ENCODE peak calls at places on chromosomes 1 and 21, in six cellular contexts. Q is lower lobe of right lung; K is GM06990; J is CD8-positive, alpha-beta T cell; U is fibroblast of villous mesenchyme; O is CD8-positive, alpha-beta memory T cell. M is an unnamed sample.

GRCh38 chr1:161801955-161802354 is 35.8 kb downstream of the ATF6 start:
- DNase-seq in Q (no peak), K (no peak), J (no peak), U (no peak), O (no peak), M (no peak)

GRCh38 chr1:96804649-96805048 is 83.1 kb downstream of the PTBP2 start:
- DNase-seq in Q (no peak), K (no peak), J (no peak), U (peak; percentile 4), O (no peak), M (no peak)

GRCh38 chr1:213531369-213532310 is 456.1 kb upstream of the PROX1 start:
- DNase-seq in Q (no peak), K (no peak), J (no peak), U (no peak), O (no peak), M (no peak)

GRCh38 chr1:79899914-79900313 is 893.4 kb upstream of the ADGRL4 start:
- DNase-seq in Q (no peak), K (no peak), J (no peak), U (peak; percentile 57), O (no peak), M (peak; percentile 91)

GRCh38 chr21:38487906-38488639 is 10.2 kb downstream of the ERG start:
- DNase-seq in Q (no peak), K (no peak), J (no peak), U (no peak), O (no peak), M (no peak)

GRCh38 chr21:46111193-46111571 is 13.3 kb downstream of the COL6A2 start:
- DNase-seq in Q (no peak), K (no peak), J (no peak), U (no peak), O (peak; percentile 0), M (no peak)

GRCh38 chr1:5754079-5754431 is 238.2 kb downstream of the NPHP4 start:
- DNase-seq in Q (no peak), K (no peak), J (no peak), U (no peak), O (no peak), M (no peak)

GRCh38 chr21:31558839-31559367 is 100.6 kb upstream of the SOD1 start:
- DNase-seq in Q (peak; percentile 77), K (peak; percentile 84), J (peak; percentile 90), U (peak; percentile 60), O (peak; percentile 79), M (peak; percentile 98)

GRCh38 chr1:175262646-175263045 is 70.1 kb upstream of the KIAA0040 start:
- DNase-seq in Q (no peak), K (no peak), J (no peak), U (peak; percentile 6), O (no peak), M (peak; percentile 13)

GRCh38 chr1:88867743-88868521 is 23.4 kb downstream of the GTF2B start:
- DNase-seq in Q (no peak), K (peak; percentile 13), J (no peak), U (peak; percentile 83), O (no peak), M (peak; percentile 78)

GRCh38 chr1:161180643-161181042 is 3.3 kb upstream of the B4GALT3 start:
- DNase-seq in Q (no peak), K (no peak), J (no peak), U (peak; percentile 37), O (no peak), M (peak; percentile 54)

GRCh38 chr1:236688705-236689104 is 2.4 kb downstream of the ACTN2 start:
- DNase-seq in Q (no peak), K (no peak), J (no peak), U (no peak), O (no peak), M (no peak)

GRCh38 chr1:236685205-236685916 is 938 bp upstream of the ACTN2 start:
- DNase-seq in Q (no peak), K (no peak), J (no peak), U (no peak), O (no peak), M (no peak)

GRCh38 chr1:236685917-236686814 is at the start of gene ACTN2:
- DNase-seq in Q (peak; percentile 61), K (peak; percentile 38), J (peak; percentile 41), U (peak; percentile 37), O (peak; percentile 33), M (peak; percentile 15)

GRCh38 chr1:236686815-236687160 is 489 bp downstream of the ACTN2 start:
- DNase-seq in Q (no peak), K (no peak), J (no peak), U (no peak), O (no peak), M (no peak)

DNA sequence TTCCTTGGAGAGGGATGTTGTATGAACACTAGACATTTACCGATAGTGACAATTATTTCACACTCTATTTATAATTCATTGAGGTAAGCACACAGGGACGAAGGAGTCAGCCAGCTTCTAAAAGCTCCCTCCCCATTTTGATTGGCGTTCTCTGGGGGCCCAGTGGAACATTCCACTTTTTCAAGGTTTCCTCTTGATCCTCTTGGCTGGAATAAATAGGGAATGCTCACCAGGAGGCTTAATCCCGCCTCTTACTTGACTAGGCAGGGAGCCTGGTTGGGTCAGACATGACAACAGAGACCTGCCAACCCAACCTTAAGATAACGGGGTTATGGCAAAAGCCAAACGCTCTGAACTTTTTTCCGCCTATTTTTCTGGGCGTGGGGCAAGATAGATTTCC is 974 bp downstream of the ACTN2 start:
- DNase-seq in Q (no peak), K (no peak), J (no peak), U (no peak), O (no peak), M (no peak)
- H3K4me3 ChIP-seq in Q (peak overlapping the region; percentile 58), K (no peak overlapping the region), J (peak overlapping the region; percentile 47), U (no peak overlapping the region), O (no peak overlapping the region), M (no peak overlapping the region)

GRCh38 chr1:182700351-182700709 is 15.9 kb upstream of the RGS8 start:
- DNase-seq in Q (no peak), K (no peak), J (no peak), U (no peak), O (no peak), M (no peak)
- H3K4me3 ChIP-seq in Q (no peak overlapping the region), K (no peak overlapping the region), J (no peak overlapping the region), U (no peak overlapping the region), O (no peak overlapping the region), M (no peak overlapping the region)

GRCh38 chr1:206447079-206447780 is 23.0 kb upstream of the IKBKE start:
- DNase-seq in Q (no peak), K (no peak), J (no peak), U (no peak), O (no peak), M (no peak)
- H3K4me3 ChIP-seq in Q (no peak overlapping the region), K (no peak overlapping the region), J (no peak overlapping the region), U (no peak overlapping the region), O (no peak overlapping the region), M (no peak overlapping the region)

DNA sequence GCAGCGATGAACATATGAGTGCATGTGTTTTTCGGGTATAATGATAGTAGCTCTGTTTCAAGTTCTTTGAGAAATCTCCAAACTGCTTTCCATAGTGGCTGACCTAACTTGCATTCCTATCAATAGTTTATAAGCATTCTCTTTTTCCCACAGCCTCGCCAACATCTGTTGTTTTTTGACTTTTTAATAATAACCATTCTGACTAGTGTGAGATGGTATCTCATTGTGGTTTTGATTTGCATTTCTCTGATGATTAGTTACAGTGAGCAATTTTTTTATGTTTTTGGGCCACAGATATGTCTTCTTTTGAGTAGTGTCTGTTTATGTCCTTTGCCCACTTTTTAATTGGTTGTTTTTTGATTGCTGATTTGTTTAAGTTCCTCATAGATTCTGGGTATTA is 10.6 kb upstream of the RUNX1 start:
- DNase-seq in Q (no peak), K (no peak), J (no peak), U (peak; percentile 79), O (no peak), M (no peak)
- H3K4me3 ChIP-seq in Q (no peak overlapping the region), K (no peak overlapping the region), J (no peak overlapping the region), U (no peak overlapping the region), O (no peak overlapping the region), M (no peak overlapping the region)

GRCh38 chr1:67735806-67736627 is 51.0 kb downstream of the GADD45A start:
- DNase-seq in Q (peak; percentile 55), K (peak; percentile 73), J (peak; percentile 13), U (peak; percentile 88), O (no peak), M (peak; percentile 94)

GRCh38 chr1:67737875-67738274 is 52.9 kb downstream of the GADD45A start:
- DNase-seq in Q (no peak), K (no peak), J (no peak), U (no peak), O (no peak), M (no peak)

GRCh38 chr1:67735220-67735619 is 50.2 kb downstream of the GADD45A start:
- DNase-seq in Q (no peak), K (no peak), J (no peak), U (no peak), O (no peak), M (peak; percentile 25)

GRCh38 chr1:67738401-67738800 is 53.4 kb downstream of the GADD45A start:
- DNase-seq in Q (no peak), K (no peak), J (no peak), U (no peak), O (no peak), M (no peak)

DNA sequence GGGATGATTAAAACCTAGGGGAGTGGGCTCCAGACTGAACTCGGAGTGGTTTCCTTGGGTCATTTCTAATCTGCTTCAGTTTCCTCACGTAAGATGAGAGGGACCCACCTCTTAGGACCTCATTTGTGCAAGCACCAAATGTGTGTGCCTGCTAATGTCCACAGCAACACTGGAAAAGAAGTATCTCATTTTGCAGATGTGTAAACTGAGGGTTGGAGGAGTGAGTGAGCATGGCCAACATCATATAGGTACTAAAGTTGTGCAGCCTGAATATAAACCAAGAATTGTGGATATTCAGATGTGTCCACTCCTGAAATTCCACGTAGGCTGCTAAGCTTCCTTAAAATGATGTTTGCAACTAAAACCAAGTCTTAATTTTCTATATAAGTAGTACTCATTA is 51.7 kb downstream of the GADD45A start:
- DNase-seq in Q (no peak), K (no peak), J (no peak), U (no peak), O (no peak), M (no peak)
- H3K4me3 ChIP-seq in Q (no peak overlapping the region), K (no peak overlapping the region), J (peak overlapping the region; percentile 8), U (no peak overlapping the region), O (peak overlapping the region; percentile 54), M (no peak overlapping the region)

GRCh38 chr1:74197255-74197654 is 721 bp downstream of the LRRIQ3 start:
- DNase-seq in Q (no peak), K (no peak), J (no peak), U (no peak), O (no peak), M (no peak)
- H3K4me3 ChIP-seq in Q (peak overlapping the region; percentile 69), K (peak overlapping the region; percentile 90), J (peak overlapping the region; percentile 82), U (peak overlapping the region; percentile 93), O (peak overlapping the region; percentile 81), M (peak overlapping the region; percentile 75)